ENCODE peak calls at places on chromosomes 1 and 21, in ten cellular contexts. C, K, X, Y, M, S, F, E, U and V are unnamed samples.

GRCh38 chr1:21814241-21814918 is 2.3 kb downstream of the LDLRAD2 start:
- DNase-seq in C (peak; percentile 55), K (peak; percentile 83), X (no peak), Y (no peak), M (no peak), S (no peak), F (no peak), E (no peak), U (peak; percentile 44), V (peak; percentile 30)

GRCh38 chr21:27219068-27219467 is 252.2 kb upstream of the ADAMTS5 start:
- DNase-seq in C (no peak), K (no peak), X (no peak), Y (no peak), M (no peak), S (no peak), F (peak; percentile 58), E (no peak), U (peak; percentile 76), V (no peak)

GRCh38 chr1:150706091-150706490 is 9.1 kb upstream of the GOLPH3L start:
- DNase-seq in C (no peak), K (no peak), X (no peak), Y (no peak), M (no peak), S (no peak), F (no peak), E (no peak), U (no peak), V (no peak)

GRCh38 chr1:85245456-85245855 is 14.0 kb downstream of the C1orf52 start:
- DNase-seq in C (no peak), K (no peak), X (no peak), Y (no peak), M (no peak), S (no peak), F (no peak), E (no peak), U (no peak), V (no peak)

GRCh38 chr1:173301507-173301906 is 94.4 kb upstream of the TNFSF4 start:
- DNase-seq in C (no peak), K (no peak), X (no peak), Y (no peak), M (no peak), S (no peak), F (no peak), E (no peak), U (no peak), V (no peak)

GRCh38 chr1:157288006-157288405 is 149.8 kb upstream of the ETV3 start:
- DNase-seq in C (no peak), K (no peak), X (no peak), Y (no peak), M (no peak), S (no peak), F (no peak), E (no peak), U (no peak), V (no peak)

GRCh38 chr21:43917515-43918384 is 52.7 kb downstream of the AGPAT3 start:
- DNase-seq in C (no peak), K (peak; percentile 62), X (no peak), Y (no peak), M (peak; percentile 55), S (no peak), F (no peak), E (no peak), U (no peak), V (peak; percentile 4)

GRCh38 chr1:31757989-31758388 is 6.2 kb downstream of the ADGRB2 start:
- DNase-seq in C (no peak), K (no peak), X (no peak), Y (no peak), M (no peak), S (no peak), F (no peak), E (no peak), U (no peak), V (no peak)

GRCh38 chr21:46347203-46347550 is 23.2 kb downstream of the PCNT start:
- DNase-seq in C (peak; percentile 54), K (no peak), X (no peak), Y (no peak), M (no peak), S (no peak), F (no peak), E (no peak), U (no peak), V (no peak)

GRCh38 chr1:15328245-15328784 is 81.3 kb downstream of the FHAD1 start:
- DNase-seq in C (no peak), K (peak; percentile 12), X (no peak), Y (no peak), M (no peak), S (peak; percentile 32), F (no peak), E (no peak), U (no peak), V (no peak)

GRCh38 chr1:15331180-15331579 is 78.5 kb upstream of the EFHD2 start:
- DNase-seq in C (no peak), K (no peak), X (no peak), Y (no peak), M (no peak), S (no peak), F (no peak), E (no peak), U (no peak), V (no peak)

GRCh38 chr1:15328785-15329480 is 80.8 kb upstream of the EFHD2 start:
- DNase-seq in C (peak; percentile 68), K (peak; percentile 69), X (peak; percentile 68), Y (no peak), M (peak; percentile 63), S (peak; percentile 32), F (peak; percentile 64), E (no peak), U (peak; percentile 94), V (peak; percentile 74)

GRCh38 chr1:15330028-15330427 is 79.7 kb upstream of the EFHD2 start:
- DNase-seq in C (no peak), K (no peak), X (no peak), Y (no peak), M (no peak), S (no peak), F (no peak), E (no peak), U (no peak), V (no peak)

GRCh38 chr1:15329481-15329815 is 80.2 kb upstream of the EFHD2 start:
- DNase-seq in C (no peak), K (no peak), X (no peak), Y (no peak), M (no peak), S (no peak), F (no peak), E (no peak), U (no peak), V (no peak)
- H3K27ac ChIP-seq in C (no peak overlapping the region), K (no peak overlapping the region), X (no peak overlapping the region), Y (no peak overlapping the region), M (peak overlapping the region; percentile 70), S (no peak overlapping the region), F (no peak overlapping the region), E (no peak overlapping the region), U (no peak overlapping the region), V (peak overlapping the region; percentile 47)

GRCh38 chr1:112955678-112956502 is at the start of gene SLC16A1:
- DNase-seq in C (peak; percentile 96), K (peak; percentile 96), X (peak; percentile 93), Y (peak; percentile 82), M (peak; percentile 88), S (peak; percentile 93), F (peak; percentile 91), E (peak; percentile 81), U (peak; percentile 98), V (peak; percentile 95)
- H3K27ac ChIP-seq in C (peak within 1 kb of the TSS; percentile 96), K (peak within 1 kb of the TSS; percentile 83), X (peak within 1 kb of the TSS; percentile 58), Y (peak within 1 kb of the TSS; percentile 93), M (peak within 1 kb of the TSS; percentile 88), S (peak within 1 kb of the TSS; percentile 89), F (peak within 1 kb of the TSS; percentile 90), E (peak within 1 kb of the TSS; percentile 91), U (peak within 1 kb of the TSS; percentile 92), V (peak within 1 kb of the TSS; percentile 94)

GRCh38 chr1:64881281-64881680 is 85.1 kb downstream of the JAK1 start:
- DNase-seq in C (no peak), K (no peak), X (no peak), Y (no peak), M (no peak), S (no peak), F (peak; percentile 79), E (no peak), U (no peak), V (no peak)

GRCh38 chr1:64882574-64883255 is 83.6 kb downstream of the JAK1 start:
- DNase-seq in C (no peak), K (no peak), X (no peak), Y (no peak), M (no peak), S (no peak), F (no peak), E (no peak), U (no peak), V (no peak)

GRCh38 chr1:64886877-64887276 is 79.5 kb downstream of the JAK1 start:
- DNase-seq in C (no peak), K (no peak), X (no peak), Y (no peak), M (no peak), S (no peak), F (no peak), E (no peak), U (no peak), V (no peak)

GRCh38 chr1:64885648-64886047 is 80.7 kb downstream of the JAK1 start:
- DNase-seq in C (no peak), K (no peak), X (no peak), Y (no peak), M (no peak), S (no peak), F (no peak), E (no peak), U (no peak), V (no peak)

DNA sequence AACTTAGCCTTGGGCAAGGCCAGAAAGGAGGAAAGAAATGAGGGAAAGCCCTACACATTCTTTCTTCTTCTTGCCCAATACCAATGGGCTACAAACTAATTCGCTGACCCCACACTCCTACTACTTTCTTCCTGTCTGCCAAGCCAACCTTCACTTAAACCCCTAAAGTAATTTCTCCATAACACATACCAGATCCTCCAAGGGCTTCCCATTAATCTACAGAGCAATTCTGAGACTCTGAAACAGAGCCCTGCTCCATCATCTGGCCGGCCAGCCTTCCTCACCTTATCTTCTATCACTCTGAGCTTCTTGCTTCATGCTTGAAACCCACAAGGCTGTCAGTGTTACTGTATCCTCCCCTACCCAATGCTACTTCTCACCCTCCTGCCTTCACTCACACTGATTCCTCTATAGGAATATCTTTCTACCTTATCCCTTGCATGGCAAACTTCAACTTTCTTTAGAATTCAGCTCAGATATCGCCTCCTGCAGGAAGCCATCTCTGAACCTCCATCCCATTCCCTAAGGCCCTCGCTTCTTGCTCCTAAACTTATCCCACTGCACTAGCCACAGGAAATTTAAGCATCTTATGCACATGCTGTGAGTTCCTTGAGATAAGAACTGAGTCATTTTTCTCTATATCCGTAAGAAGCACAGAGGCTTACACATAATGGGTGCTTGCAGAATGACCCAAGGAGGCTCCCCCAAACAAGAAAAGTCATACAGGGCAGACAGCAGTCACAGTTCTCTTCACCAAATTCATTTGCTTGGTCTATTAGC is 81.9 kb downstream of the JAK1 start:
- DNase-seq in C (no peak), K (no peak), X (no peak), Y (no peak), M (no peak), S (no peak), F (peak; percentile 56), E (no peak), U (peak; percentile 60), V (no peak)
- H3K27ac ChIP-seq in C (no peak overlapping the region), K (no peak overlapping the region), X (no peak overlapping the region), Y (no peak overlapping the region), M (no peak overlapping the region), S (no peak overlapping the region), F (no peak overlapping the region), E (no peak overlapping the region), U (no peak overlapping the region), V (no peak overlapping the region)

GRCh38 chr1:229888561-229889001 is 178.5 kb upstream of the GALNT2 start:
- DNase-seq in C (no peak), K (no peak), X (no peak), Y (no peak), M (no peak), S (no peak), F (no peak), E (no peak), U (no peak), V (peak; percentile 50)
- H3K27ac ChIP-seq in C (peak overlapping the region; percentile 98), K (no peak overlapping the region), X (no peak overlapping the region), Y (peak overlapping the region; percentile 36), M (peak overlapping the region; percentile 17), S (no peak overlapping the region), F (no peak overlapping the region), E (no peak overlapping the region), U (no peak overlapping the region), V (peak overlapping the region; percentile 72)